ENCODE peak calls at places on chromosomes 3 and 15, in seven cellular contexts. One of them, this sample, is unnamed.

GRCh38 chr15:51097553-51098330 is 3.0 kb upstream of the TNFAIP8L3 start:
- DNase-seq in cardiac muscle cell: peak; percentile 61
- DNase-seq in mesendoderm: no peak
- DNase-seq in stomach: no peak
- DNase-seq in breast epithelium: no peak
- DNase-seq in tibial nerve: no peak
- DNase-seq in CD8-positive, alpha-beta memory T cell: no peak
- DNase-seq in this sample: no peak

GRCh38 chr3:42936157-42936981 is 30.4 kb downstream of the ZNF662 start:
- DNase-seq in stomach: peak; percentile 27
- DNase-seq in cardiac muscle cell: peak; percentile 66
- DNase-seq in tibial nerve: no peak
- DNase-seq in breast epithelium: no peak
- DNase-seq in CD8-positive, alpha-beta memory T cell: no peak
- DNase-seq in mesendoderm: no peak
- DNase-seq in this sample: no peak

GRCh38 chr15:65641723-65642475 is 20.2 kb downstream of the SLC24A1 start:
- DNase-seq in CD8-positive, alpha-beta memory T cell: no peak
- DNase-seq in cardiac muscle cell: no peak
- DNase-seq in tibial nerve: no peak
- DNase-seq in breast epithelium: no peak
- DNase-seq in stomach: no peak
- DNase-seq in mesendoderm: peak; percentile 28
- DNase-seq in this sample: no peak

GRCh38 chr3:123373535-123373987 is 75.3 kb downstream of the ADCY5 start:
- DNase-seq in CD8-positive, alpha-beta memory T cell: no peak
- DNase-seq in breast epithelium: peak; percentile 20
- DNase-seq in cardiac muscle cell: no peak
- DNase-seq in tibial nerve: no peak
- DNase-seq in stomach: no peak
- DNase-seq in mesendoderm: no peak
- DNase-seq in this sample: no peak

GRCh38 chr3:194070220-194070633 is 65.7 kb upstream of the HES1 start:
- DNase-seq in breast epithelium: no peak
- DNase-seq in CD8-positive, alpha-beta memory T cell: no peak
- DNase-seq in cardiac muscle cell: no peak
- DNase-seq in mesendoderm: no peak
- DNase-seq in stomach: no peak
- DNase-seq in tibial nerve: no peak
- DNase-seq in this sample: no peak

GRCh38 chr3:140499114-140499757 is 178.6 kb upstream of the TRIM42 start:
- DNase-seq in mesendoderm: peak; percentile 68
- DNase-seq in stomach: no peak
- DNase-seq in CD8-positive, alpha-beta memory T cell: no peak
- DNase-seq in breast epithelium: no peak
- DNase-seq in tibial nerve: no peak
- DNase-seq in cardiac muscle cell: peak; percentile 6
- DNase-seq in this sample: no peak

GRCh38 chr15:60086676-60087446 is 82.8 kb downstream of the FOXB1 start:
- DNase-seq in tibial nerve: no peak
- DNase-seq in cardiac muscle cell: no peak
- DNase-seq in CD8-positive, alpha-beta memory T cell: no peak
- DNase-seq in breast epithelium: no peak
- DNase-seq in mesendoderm: no peak
- DNase-seq in stomach: no peak
- DNase-seq in this sample: no peak

GRCh38 chr15:33641069-33641468 is 327.2 kb upstream of the CHRM5 start:
- DNase-seq in tibial nerve: no peak
- DNase-seq in breast epithelium: no peak
- DNase-seq in cardiac muscle cell: no peak
- DNase-seq in mesendoderm: no peak
- DNase-seq in stomach: no peak
- DNase-seq in CD8-positive, alpha-beta memory T cell: no peak
- DNase-seq in this sample: no peak

GRCh38 chr3:50297384-50297775 is 1.8 kb downstream of the HYAL3 start:
- DNase-seq in cardiac muscle cell: no peak
- DNase-seq in mesendoderm: no peak
- DNase-seq in stomach: no peak
- DNase-seq in tibial nerve: no peak
- DNase-seq in breast epithelium: no peak
- DNase-seq in CD8-positive, alpha-beta memory T cell: no peak
- DNase-seq in this sample: no peak

GRCh38 chr3:138457863-138458735 is 23.7 kb downstream of the ESYT3 start:
- DNase-seq in breast epithelium: peak; percentile 24
- DNase-seq in cardiac muscle cell: no peak
- DNase-seq in mesendoderm: peak; percentile 44
- DNase-seq in tibial nerve: no peak
- DNase-seq in CD8-positive, alpha-beta memory T cell: no peak
- DNase-seq in stomach: no peak
- DNase-seq in this sample: no peak

GRCh38 chr15:59686389-59686788 is 2.7 kb downstream of the BNIP2 start:
- DNase-seq in CD8-positive, alpha-beta memory T cell: no peak
- DNase-seq in breast epithelium: no peak
- DNase-seq in mesendoderm: no peak
- DNase-seq in tibial nerve: peak; percentile 12
- DNase-seq in stomach: no peak
- DNase-seq in cardiac muscle cell: no peak
- DNase-seq in this sample: no peak

GRCh38 chr15:90388462-90389182 is 580 bp downstream of the IQGAP1 start:
- DNase-seq in cardiac muscle cell: peak; percentile 56
- DNase-seq in mesendoderm: peak; percentile 68
- DNase-seq in breast epithelium: peak; percentile 69
- DNase-seq in CD8-positive, alpha-beta memory T cell: peak; percentile 57
- DNase-seq in tibial nerve: peak; percentile 48
- DNase-seq in stomach: peak; percentile 58
- DNase-seq in this sample: peak; percentile 42

GRCh38 chr15:68431037-68431791 is 749 bp downstream of the ITGA11 start:
- DNase-seq in mesendoderm: peak; percentile 21
- DNase-seq in breast epithelium: no peak
- DNase-seq in CD8-positive, alpha-beta memory T cell: no peak
- DNase-seq in tibial nerve: no peak
- DNase-seq in stomach: peak; percentile 17
- DNase-seq in cardiac muscle cell: peak; percentile 33
- DNase-seq in this sample: no peak

GRCh38 chr3:11559816-11560633 is 83.7 kb downstream of the VGLL4 start:
- DNase-seq in mesendoderm: no peak
- DNase-seq in breast epithelium: peak; percentile 38
- DNase-seq in cardiac muscle cell: no peak
- DNase-seq in CD8-positive, alpha-beta memory T cell: no peak
- DNase-seq in stomach: no peak
- DNase-seq in tibial nerve: no peak
- DNase-seq in this sample: no peak

GRCh38 chr3:156483426-156483825 is 71.5 kb downstream of the SSR3 start:
- DNase-seq in tibial nerve: no peak
- DNase-seq in stomach: no peak
- DNase-seq in cardiac muscle cell: peak; percentile 72
- DNase-seq in CD8-positive, alpha-beta memory T cell: no peak
- DNase-seq in mesendoderm: no peak
- DNase-seq in breast epithelium: no peak
- DNase-seq in this sample: no peak

GRCh38 chr3:144457758-144458157 is 486.1 kb downstream of the DIPK2A start:
- DNase-seq in mesendoderm: peak; percentile 15
- DNase-seq in stomach: no peak
- DNase-seq in CD8-positive, alpha-beta memory T cell: no peak
- DNase-seq in tibial nerve: no peak
- DNase-seq in cardiac muscle cell: no peak
- DNase-seq in breast epithelium: no peak
- DNase-seq in this sample: no peak

GRCh38 chr15:48976444-48977088 is 12.8 kb upstream of the SHC4 start:
- DNase-seq in mesendoderm: no peak
- DNase-seq in tibial nerve: no peak
- DNase-seq in CD8-positive, alpha-beta memory T cell: no peak
- DNase-seq in stomach: no peak
- DNase-seq in breast epithelium: no peak
- DNase-seq in cardiac muscle cell: no peak
- DNase-seq in this sample: no peak
- H3K27ac ChIP-seq in mesendoderm: no peak overlapping the region
- H3K27ac ChIP-seq in tibial nerve: peak overlapping the region; percentile 93
- H3K27ac ChIP-seq in CD8-positive, alpha-beta memory T cell: no peak overlapping the region
- H3K27ac ChIP-seq in stomach: no peak overlapping the region
- H3K27ac ChIP-seq in breast epithelium: peak overlapping the region; percentile 85
- H3K27ac ChIP-seq in cardiac muscle cell: no peak overlapping the region
- H3K27ac ChIP-seq in this sample: no peak overlapping the region

GRCh38 chr3:168876346-168877035 is 780.8 kb upstream of the GOLIM4 start:
- DNase-seq in stomach: no peak
- DNase-seq in mesendoderm: peak; percentile 74
- DNase-seq in tibial nerve: no peak
- DNase-seq in cardiac muscle cell: no peak
- DNase-seq in CD8-positive, alpha-beta memory T cell: no peak
- DNase-seq in breast epithelium: no peak
- DNase-seq in this sample: no peak
- H3K27ac ChIP-seq in stomach: no peak overlapping the region
- H3K27ac ChIP-seq in mesendoderm: no peak overlapping the region
- H3K27ac ChIP-seq in tibial nerve: no peak overlapping the region
- H3K27ac ChIP-seq in cardiac muscle cell: peak overlapping the region; percentile 17
- H3K27ac ChIP-seq in CD8-positive, alpha-beta memory T cell: no peak overlapping the region
- H3K27ac ChIP-seq in breast epithelium: no peak overlapping the region
- H3K27ac ChIP-seq in this sample: no peak overlapping the region

GRCh38 chr3:10334461-10334860 is 13.5 kb upstream of the SEC13 start:
- DNase-seq in mesendoderm: peak; percentile 30
- DNase-seq in stomach: no peak
- DNase-seq in cardiac muscle cell: peak; percentile 46
- DNase-seq in breast epithelium: no peak
- DNase-seq in CD8-positive, alpha-beta memory T cell: no peak
- DNase-seq in tibial nerve: no peak
- DNase-seq in this sample: no peak
- H3K27ac ChIP-seq in mesendoderm: no peak overlapping the region
- H3K27ac ChIP-seq in stomach: no peak overlapping the region
- H3K27ac ChIP-seq in cardiac muscle cell: no peak overlapping the region
- H3K27ac ChIP-seq in breast epithelium: no peak overlapping the region
- H3K27ac ChIP-seq in CD8-positive, alpha-beta memory T cell: no peak overlapping the region
- H3K27ac ChIP-seq in tibial nerve: no peak overlapping the region
- H3K27ac ChIP-seq in this sample: no peak overlapping the region

GRCh38 chr3:106299300-106300098 is 430.7 kb upstream of the CBLB start:
- DNase-seq in stomach: no peak
- DNase-seq in mesendoderm: no peak
- DNase-seq in tibial nerve: no peak
- DNase-seq in cardiac muscle cell: peak; percentile 46
- DNase-seq in breast epithelium: no peak
- DNase-seq in CD8-positive, alpha-beta memory T cell: no peak
- DNase-seq in this sample: no peak
- H3K27ac ChIP-seq in stomach: no peak overlapping the region
- H3K27ac ChIP-seq in mesendoderm: no peak overlapping the region
- H3K27ac ChIP-seq in tibial nerve: no peak overlapping the region
- H3K27ac ChIP-seq in cardiac muscle cell: no peak overlapping the region
- H3K27ac ChIP-seq in breast epithelium: no peak overlapping the region
- H3K27ac ChIP-seq in CD8-positive, alpha-beta memory T cell: no peak overlapping the region
- H3K27ac ChIP-seq in this sample: no peak overlapping the region

DNA sequence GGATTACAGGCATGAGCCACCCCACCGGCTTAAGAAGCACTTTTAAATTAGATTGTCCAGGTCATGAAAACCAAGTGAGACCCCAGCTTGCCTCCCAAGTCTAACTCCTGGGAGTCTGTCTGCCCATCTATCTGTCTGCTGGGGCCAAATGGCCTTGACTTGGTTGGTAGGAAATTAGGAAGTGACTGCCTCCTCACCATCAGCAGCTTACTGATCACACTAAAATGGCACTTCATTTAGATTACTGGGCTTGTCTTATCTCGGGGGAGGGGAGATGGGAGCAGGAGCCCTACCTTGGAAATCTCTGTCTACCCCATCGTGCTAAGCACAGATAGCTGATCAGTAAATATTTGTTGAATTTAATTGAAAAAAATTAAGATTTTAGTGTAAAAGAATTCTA is 5.6 kb upstream of the LRRC2 start:
- DNase-seq in CD8-positive, alpha-beta memory T cell: no peak
- DNase-seq in mesendoderm: peak; percentile 92
- DNase-seq in tibial nerve: no peak
- DNase-seq in cardiac muscle cell: no peak
- DNase-seq in stomach: no peak
- DNase-seq in breast epithelium: no peak
- DNase-seq in this sample: no peak
- H3K27ac ChIP-seq in CD8-positive, alpha-beta memory T cell: no peak overlapping the region
- H3K27ac ChIP-seq in mesendoderm: no peak overlapping the region
- H3K27ac ChIP-seq in tibial nerve: no peak overlapping the region
- H3K27ac ChIP-seq in cardiac muscle cell: no peak overlapping the region
- H3K27ac ChIP-seq in stomach: no peak overlapping the region
- H3K27ac ChIP-seq in breast epithelium: no peak overlapping the region
- H3K27ac ChIP-seq in this sample: no peak overlapping the region